ENCODE peak calls at places on chromosomes 3 and 15, in nine cellular contexts. B is heart left ventricle; E is heart right ventricle; H is SK-N-SH; W is IMR-90; L is CD8-positive, alpha-beta T cell; X is prostate gland; Q is esophagus squamous epithelium; U is lower lobe of right lung. C is an unnamed sample. For H3K9me3 and H3K4me1, the result is how much of the 10 kb centered on the place peaks cover.

GRCh38 chr15:84658080-84658787 is at the start of gene NMB:
- DNase-seq in B (peak), E (peak), H (peak), W (peak), L (peak), X (peak), Q (peak), U (peak), C (peak)

GRCh38 chr3:195828762-195829161 is 17.0 kb upstream of the MUC4 start:
- DNase-seq in B (no peak), E (no peak), H (peak), W (no peak), L (no peak), X (no peak), Q (no peak), U (no peak), C (no peak)

GRCh38 chr3:35659808-35660207 is 20.5 kb downstream of the ARPP21 start:
- DNase-seq in B (no peak), E (no peak), H (no peak), W (no peak), L (no peak), X (peak), Q (no peak), U (no peak), C (no peak)

GRCh38 chr3:111613294-111613693 is 18.1 kb upstream of the ZBED2 start:
- DNase-seq in B (no peak), E (no peak), H (no peak), W (no peak), L (no peak), X (no peak), Q (no peak), U (no peak), C (no peak)

GRCh38 chr15:22902981-22903380 is 64.5 kb downstream of the NIPA2 start:
- DNase-seq in B (no peak), E (no peak), H (no peak), W (no peak), L (no peak), X (no peak), Q (no peak), U (no peak), C (no peak)

GRCh38 chr3:195609229-195609628 is 25.5 kb upstream of the APOD start:
- DNase-seq in B (no peak), E (no peak), H (no peak), W (no peak), L (peak), X (no peak), Q (no peak), U (no peak), C (peak)

GRCh38 chr3:38834110-38834509 is 18.1 kb upstream of the SCN10A start:
- DNase-seq in B (peak), E (peak), H (no peak), W (peak), L (peak), X (peak), Q (no peak), U (no peak), C (peak)

GRCh38 chr3:196518999-196519737 is 4.0 kb upstream of the SMCO1 start:
- DNase-seq in B (no peak), E (peak), H (peak), W (peak), L (peak), X (peak), Q (no peak), U (peak), C (no peak)

GRCh38 chr3:127448161-127448561 is 142.4 kb downstream of the TPRA1 start:
- DNase-seq in B (no peak), E (no peak), H (peak), W (no peak), L (no peak), X (no peak), Q (no peak), U (no peak), C (no peak)

GRCh38 chr3:194249323-194250103 is 101.6 kb downstream of the CPN2 start:
- DNase-seq in B (no peak), E (no peak), H (peak), W (no peak), L (peak), X (no peak), Q (no peak), U (no peak), C (no peak)

GRCh38 chr3:196144383-196145105 is 62.7 kb upstream of the TFRC start:
- DNase-seq in B (no peak), E (no peak), H (no peak), W (peak), L (no peak), X (no peak), Q (no peak), U (no peak), C (no peak)

GRCh38 chr15:81312790-81313543 is 11.0 kb downstream of the STARD5 start:
- DNase-seq in B (no peak), E (peak), H (no peak), W (peak), L (no peak), X (peak), Q (no peak), U (peak), C (no peak)

GRCh38 chr3:126606021-126606420 is 47.3 kb upstream of the C3orf22 start:
- DNase-seq in B (no peak), E (no peak), H (no peak), W (no peak), L (no peak), X (no peak), Q (no peak), U (no peak), C (no peak)

GRCh38 chr3:126485956-126486884 is 10.5 kb upstream of the ZXDC start:
- DNase-seq in B (peak), E (peak), H (no peak), W (no peak), L (no peak), X (no peak), Q (no peak), U (no peak), C (no peak)

GRCh38 chr3:98770261-98771039 is 7.3 kb downstream of the ST3GAL6 start:
- DNase-seq in B (no peak), E (peak), H (no peak), W (no peak), L (no peak), X (no peak), Q (no peak), U (peak), C (no peak)

GRCh38 chr3:28940530-28940929 is 340.3 kb upstream of the RBMS3 start:
- DNase-seq in B (no peak), E (no peak), H (no peak), W (peak), L (no peak), X (peak), Q (no peak), U (no peak), C (no peak)

GRCh38 chr3:186281172-186281571 is 80.9 kb downstream of the DGKG start:
- DNase-seq in B (no peak), E (no peak), H (no peak), W (peak), L (no peak), X (no peak), Q (no peak), U (no peak), C (no peak)

GRCh38 chr3:44862221-44862637 is 517 bp downstream of the TMEM42 start:
- DNase-seq in B (no peak), E (peak), H (no peak), W (peak), L (no peak), X (no peak), Q (no peak), U (no peak), C (peak)

GRCh38 chr3:45566951-45567411 is 27.6 kb upstream of the LIMD1 start:
- DNase-seq in B (no peak), E (no peak), H (no peak), W (no peak), L (no peak), X (no peak), Q (no peak), U (no peak), C (no peak)

GRCh38 chr3:140753865-140754754 is 76.2 kb downstream of the TRIM42 start:
- DNase-seq in B (no peak), E (no peak), H (no peak), W (no peak), L (no peak), X (no peak), Q (no peak), U (no peak), C (no peak)

GRCh38 chr15:61119556-61119955 is 109.5 kb downstream of the RORA start:
- DNase-seq in B (no peak), E (no peak), H (no peak), W (no peak), L (no peak), X (no peak), Q (no peak), U (no peak), C (no peak)

GRCh38 chr3:38039101-38039898 is at the start of gene DLEC1:
- DNase-seq in B (peak), E (peak), H (no peak), W (peak), L (peak), X (peak), Q (peak), U (peak), C (peak)

GRCh38 chr3:99413504-99413903 is 224.9 kb upstream of the COL8A1 start:
- DNase-seq in B (no peak), E (no peak), H (no peak), W (peak), L (no peak), X (no peak), Q (no peak), U (no peak), C (no peak)

GRCh38 chr15:72590427-72590826 is 64.1 kb upstream of the GOLGA6B start:
- DNase-seq in B (no peak), E (no peak), H (no peak), W (no peak), L (no peak), X (no peak), Q (no peak), U (no peak), C (no peak)
- H3K27ac ChIP-seq in B (no peak), E (no peak), H (peak), W (no peak), L (no peak), X (no peak), Q (no peak), U (no peak), C (no peak)

GRCh38 chr3:58688563-58688962 is 22.0 kb upstream of the FAM3D start:
- DNase-seq in B (no peak), E (no peak), H (no peak), W (no peak), L (no peak), X (no peak), Q (no peak), U (no peak), C (no peak)

GRCh38 chr3:58693929-58694850 is 27.6 kb upstream of the FAM3D start:
- DNase-seq in B (no peak), E (no peak), H (no peak), W (no peak), L (no peak), X (no peak), Q (no peak), U (no peak), C (no peak)

GRCh38 chr3:58690490-58690889 is 23.9 kb upstream of the FAM3D start:
- DNase-seq in B (no peak), E (no peak), H (no peak), W (no peak), L (no peak), X (no peak), Q (no peak), U (no peak), C (no peak)

GRCh38 chr3:58692484-58692883 is 25.9 kb upstream of the FAM3D start:
- DNase-seq in B (no peak), E (no peak), H (no peak), W (no peak), L (no peak), X (no peak), Q (no peak), U (no peak), C (no peak)

GRCh38 chr3:58691997-58692396 is 25.4 kb upstream of the FAM3D start:
- DNase-seq in B (no peak), E (no peak), H (no peak), W (peak), L (no peak), X (no peak), Q (no peak), U (no peak), C (no peak)
- H3K9me3 ChIP-seq in B (under half), E (under half), H (under half), W (under half), L (under half), X (under half), Q (under half), U (under half), C (under half)

GRCh38 chr3:42216302-42216701 is 49.7 kb downstream of the CCK start:
- DNase-seq in B (no peak), E (no peak), H (no peak), W (no peak), L (no peak), X (no peak), Q (no peak), U (no peak), C (no peak)

GRCh38 chr3:42213417-42213816 is 52.6 kb downstream of the CCK start:
- DNase-seq in B (no peak), E (no peak), H (no peak), W (no peak), L (peak), X (no peak), Q (no peak), U (no peak), C (no peak)

GRCh38 chr3:42216820-42217416 is 49.1 kb downstream of the CCK start:
- DNase-seq in B (no peak), E (no peak), H (no peak), W (peak), L (no peak), X (no peak), Q (no peak), U (no peak), C (peak)

GRCh38 chr3:42214064-42214463 is 51.9 kb downstream of the CCK start:
- DNase-seq in B (no peak), E (no peak), H (no peak), W (no peak), L (no peak), X (no peak), Q (no peak), U (peak), C (no peak)

DNA sequence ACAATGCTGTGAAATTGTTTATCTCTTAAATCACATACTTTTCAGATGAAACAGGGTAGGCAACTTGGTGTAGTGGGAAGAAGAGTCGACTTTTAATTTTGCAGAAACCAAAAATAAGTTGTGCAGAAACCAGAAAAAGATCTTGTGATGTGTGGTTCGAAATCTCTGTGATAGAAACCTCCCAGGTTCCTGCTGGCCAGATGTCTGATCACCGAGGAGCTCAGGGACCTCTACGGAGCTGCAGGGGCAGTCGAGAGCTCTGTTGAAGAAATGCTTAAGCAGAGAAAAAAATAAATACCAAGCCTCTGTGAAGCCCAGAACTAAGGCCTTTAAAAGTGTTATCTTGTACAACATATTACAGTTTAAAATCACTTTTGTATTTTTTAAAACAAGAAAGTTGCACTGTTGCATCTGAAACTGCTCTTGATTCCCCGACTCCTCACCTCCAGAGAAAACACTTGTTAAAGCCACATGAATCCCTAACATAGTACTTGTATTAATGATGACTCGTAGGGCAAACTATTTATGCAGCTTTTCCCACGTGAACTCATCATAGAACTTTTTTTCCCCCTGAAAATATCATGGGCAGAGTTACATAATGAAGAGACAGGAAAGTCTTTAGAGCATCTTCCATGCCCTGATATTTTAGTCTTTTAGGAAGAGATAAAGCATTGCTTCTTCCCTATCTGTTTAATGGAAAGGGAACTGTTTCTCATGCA is 51.3 kb downstream of the CCK start:
- DNase-seq in B (no peak), E (no peak), H (no peak), W (peak), L (no peak), X (no peak), Q (no peak), U (no peak), C (no peak)
- H3K4me1 ChIP-seq in B (under half), E (under half), H (under half), W (under half), L (half or more), X (under half), Q (under half), U (under half), C (half or more)

GRCh38 chr3:47010050-47010712 is 30.7 kb downstream of the NBEAL2 start:
- DNase-seq in B (peak), E (no peak), H (no peak), W (no peak), L (no peak), X (no peak), Q (no peak), U (no peak), C (no peak)
- H3K27ac ChIP-seq in B (peak), E (peak), H (no peak), W (peak), L (peak), X (peak), Q (peak), U (peak), C (peak)

GRCh38 chr3:190506271-190506670 is 7.6 kb upstream of the IL1RAP start:
- DNase-seq in B (no peak), E (no peak), H (no peak), W (no peak), L (no peak), X (no peak), Q (no peak), U (no peak), C (no peak)
- H3K9me3 ChIP-seq in B (under half), E (under half), H (under half), W (under half), L (under half), X (under half), Q (under half), U (under half), C (under half)

C was measured in naive thymus-derived CD4-positive, alpha-beta T cell.